ENCODE peak calls at places on chromosomes 1 and 21, in six cellular contexts. Y is PC-3, T is astrocyte, V is MM.1S, P is mammary epithelial cell, F is neural progenitor cell. H is an unnamed sample.
A peak's percentile ranks its signal among the peaks of the same experiment; 100 is the strongest.

GRCh38 chr1:107669996-107670395 is 295.0 kb downstream of the VAV3 start:
- DNase-seq in F (no peak), P (peak; percentile 68), T (peak; percentile 59), Y (peak; percentile 68), V (no peak), H (no peak)

GRCh38 chr1:22470227-22470626 is 18.6 kb downstream of the ZBTB40 start:
- DNase-seq in P (no peak), Y (no peak), F (no peak), V (no peak), T (no peak), H (no peak)

GRCh38 chr1:43044572-43045361 is 86.1 kb upstream of the SLC2A1 start:
- DNase-seq in P (no peak), V (no peak), F (no peak), T (no peak), Y (no peak), H (no peak)

GRCh38 chr1:113943028-113943811 is 14.1 kb downstream of the HIPK1 start:
- DNase-seq in V (no peak), Y (no peak), P (no peak), T (no peak), F (no peak), H (no peak)

GRCh38 chr1:180948357-180948756 is 35.7 kb downstream of the KIAA1614 start:
- DNase-seq in V (no peak), Y (no peak), P (no peak), F (no peak), T (no peak), H (no peak)

GRCh38 chr1:20792177-20792576 is 5.1 kb upstream of the HP1BP3 start:
- DNase-seq in P (no peak), F (no peak), V (no peak), Y (no peak), T (peak; percentile 91), H (no peak)

GRCh38 chr1:246304468-246305259 is 202.4 kb downstream of the SMYD3 start:
- DNase-seq in P (no peak), Y (no peak), V (no peak), T (no peak), F (no peak), H (no peak)

GRCh38 chr1:30064547-30064946 is 658.8 kb downstream of the MATN1 start:
- DNase-seq in T (no peak), F (no peak), Y (no peak), P (no peak), V (no peak), H (no peak)

GRCh38 chr1:66480162-66480561 is 53.8 kb upstream of the SGIP1 start:
- DNase-seq in F (no peak), T (no peak), V (no peak), Y (no peak), P (no peak), H (no peak)

GRCh38 chr1:64215576-64215975 is 12.2 kb downstream of the UBE2U start:
- DNase-seq in T (peak; percentile 21), F (no peak), P (no peak), Y (no peak), V (no peak), H (no peak)

GRCh38 chr1:228081144-228081543 is 1.4 kb upstream of the ARF1 start:
- DNase-seq in P (no peak), Y (no peak), F (no peak), T (no peak), V (no peak), H (no peak)

GRCh38 chr1:39573736-39574624 is 2.6 kb downstream of the PABPC4 start:
- DNase-seq in F (no peak), Y (peak; percentile 39), T (peak; percentile 67), P (peak; percentile 7), V (no peak), H (no peak)

GRCh38 chr1:44784094-44785026 is 3.6 kb downstream of the BEST4 start:
- DNase-seq in V (no peak), F (peak; percentile 78), P (peak; percentile 49), T (no peak), Y (no peak), H (no peak)

GRCh38 chr1:230807029-230807428 is 59.8 kb downstream of the CAPN9 start:
- DNase-seq in V (no peak), F (no peak), P (no peak), Y (no peak), T (no peak), H (no peak)

GRCh38 chr1:24541711-24542346 is 14.1 kb upstream of the NCMAP start:
- DNase-seq in Y (no peak), T (no peak), V (no peak), P (no peak), F (peak; percentile 53), H (peak; percentile 19)

GRCh38 chr1:69791311-69791710 is 223.6 kb downstream of the LRRC7 start:
- DNase-seq in Y (no peak), V (no peak), T (peak; percentile 1), P (no peak), F (no peak), H (no peak)

GRCh38 chr1:12448746-12449177 is 169.2 kb downstream of the DHRS3 start:
- DNase-seq in P (no peak), T (peak; percentile 69), Y (no peak), F (no peak), V (peak; percentile 65), H (no peak)

GRCh38 chr21:24759348-24760118 is 847.7 kb downstream of the MRPL39 start:
- DNase-seq in P (no peak), Y (peak; percentile 40), F (no peak), V (no peak), T (no peak), H (no peak)

GRCh38 chr1:14516974-14517812 is 81.3 kb upstream of the KAZN start:
- DNase-seq in T (peak; percentile 97), Y (peak; percentile 96), F (no peak), V (no peak), P (peak; percentile 78), H (no peak)

GRCh38 chr1:44390277-44390676 is 14.8 kb upstream of the RNF220 start:
- DNase-seq in V (no peak), Y (peak; percentile 81), T (peak; percentile 93), P (peak; percentile 55), F (no peak), H (no peak)

GRCh38 chr1:206674745-206675175 is 9.9 kb upstream of the MAPKAPK2 start:
- DNase-seq in P (peak; percentile 95), V (no peak), F (no peak), T (peak; percentile 100), Y (peak; percentile 100), H (no peak)
- H3K9ac ChIP-seq in P (peak overlapping the region; percentile 19), V (no peak overlapping the region), F (no peak overlapping the region), T (peak overlapping the region; percentile 45), Y (peak overlapping the region; percentile 6), H (no peak overlapping the region)

DNA sequence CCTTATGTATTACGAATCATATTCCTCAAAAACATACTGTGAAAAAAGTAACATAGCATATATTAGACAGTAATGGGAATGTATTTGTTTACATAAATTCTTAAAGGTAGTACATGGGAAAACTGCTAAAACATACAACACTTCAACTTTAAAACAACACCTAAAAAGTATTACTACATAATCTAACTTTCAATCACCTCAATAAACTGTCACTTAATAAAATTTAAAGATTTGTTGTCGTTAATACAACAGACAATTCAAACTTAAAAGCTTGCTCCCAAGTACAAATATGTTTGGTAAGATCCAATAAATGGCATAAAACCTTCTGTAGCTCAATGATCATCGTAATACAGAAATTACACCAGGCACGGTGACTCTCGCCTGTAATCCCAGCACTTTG is 3.7 kb downstream of the ARID4B start:
- DNase-seq in V (no peak), T (no peak), F (no peak), P (no peak), Y (no peak), H (no peak)
- H3K27ac ChIP-seq in V (no peak overlapping the region), T (no peak overlapping the region), F (no peak overlapping the region), P (no peak overlapping the region), Y (no peak overlapping the region), H (peak overlapping the region; percentile 64)

GRCh38 chr21:15023782-15024181 is 41.0 kb downstream of the NRIP1 start:
- DNase-seq in P (no peak), T (no peak), Y (no peak), F (no peak), V (no peak), H (no peak)

GRCh38 chr21:15020797-15021196 is 44.0 kb downstream of the NRIP1 start:
- DNase-seq in F (no peak), T (no peak), P (no peak), V (no peak), Y (no peak), H (no peak)

GRCh38 chr21:15027056-15027455 is 37.7 kb downstream of the NRIP1 start:
- DNase-seq in P (no peak), T (no peak), V (no peak), F (no peak), Y (no peak), H (no peak)

GRCh38 chr21:15026370-15026769 is 38.4 kb downstream of the NRIP1 start:
- DNase-seq in V (no peak), F (no peak), Y (no peak), P (no peak), T (no peak), H (no peak)

DNA sequence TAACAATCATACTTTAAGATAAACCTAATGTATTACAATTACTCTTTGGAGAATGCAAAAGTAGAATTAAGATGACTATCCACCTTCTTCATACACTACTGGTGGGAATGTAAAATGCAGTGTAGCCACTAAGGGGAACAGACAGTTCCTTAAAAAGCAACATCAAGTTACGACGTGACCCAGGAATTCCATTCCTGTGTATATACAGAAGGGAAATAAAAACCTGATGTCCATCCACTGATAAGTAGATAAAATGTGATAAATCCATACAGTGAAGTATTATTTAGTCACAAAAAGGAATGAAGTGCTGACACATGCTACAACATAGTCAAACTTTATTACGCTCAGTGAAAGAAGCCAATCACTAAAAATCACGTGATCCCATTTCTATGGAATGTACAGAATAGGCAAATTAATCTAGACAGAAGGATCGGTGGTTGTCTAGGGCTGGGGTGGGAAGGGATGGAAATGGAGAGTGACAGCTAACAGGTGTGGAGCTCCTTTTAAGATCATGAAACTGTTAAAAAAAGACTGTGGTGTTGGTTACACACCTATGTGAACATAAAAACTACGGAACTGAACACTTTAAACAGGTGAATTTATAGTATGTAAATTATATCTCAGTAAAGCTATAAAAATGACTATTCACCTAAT is 42.1 kb downstream of the NRIP1 start:
- DNase-seq in Y (no peak), F (no peak), V (no peak), T (no peak), P (no peak), H (no peak)
- H3K79me2 ChIP-seq in Y (peaks cover 100% of the 10 kb centered on the region), F (peaks cover 85% of the 10 kb centered on the region), V (no peaks in the 10 kb centered on the region), T (peaks cover 100% of the 10 kb centered on the region), P (peaks cover 98% of the 10 kb centered on the region), H (peaks cover 91% of the 10 kb centered on the region)

DNA sequence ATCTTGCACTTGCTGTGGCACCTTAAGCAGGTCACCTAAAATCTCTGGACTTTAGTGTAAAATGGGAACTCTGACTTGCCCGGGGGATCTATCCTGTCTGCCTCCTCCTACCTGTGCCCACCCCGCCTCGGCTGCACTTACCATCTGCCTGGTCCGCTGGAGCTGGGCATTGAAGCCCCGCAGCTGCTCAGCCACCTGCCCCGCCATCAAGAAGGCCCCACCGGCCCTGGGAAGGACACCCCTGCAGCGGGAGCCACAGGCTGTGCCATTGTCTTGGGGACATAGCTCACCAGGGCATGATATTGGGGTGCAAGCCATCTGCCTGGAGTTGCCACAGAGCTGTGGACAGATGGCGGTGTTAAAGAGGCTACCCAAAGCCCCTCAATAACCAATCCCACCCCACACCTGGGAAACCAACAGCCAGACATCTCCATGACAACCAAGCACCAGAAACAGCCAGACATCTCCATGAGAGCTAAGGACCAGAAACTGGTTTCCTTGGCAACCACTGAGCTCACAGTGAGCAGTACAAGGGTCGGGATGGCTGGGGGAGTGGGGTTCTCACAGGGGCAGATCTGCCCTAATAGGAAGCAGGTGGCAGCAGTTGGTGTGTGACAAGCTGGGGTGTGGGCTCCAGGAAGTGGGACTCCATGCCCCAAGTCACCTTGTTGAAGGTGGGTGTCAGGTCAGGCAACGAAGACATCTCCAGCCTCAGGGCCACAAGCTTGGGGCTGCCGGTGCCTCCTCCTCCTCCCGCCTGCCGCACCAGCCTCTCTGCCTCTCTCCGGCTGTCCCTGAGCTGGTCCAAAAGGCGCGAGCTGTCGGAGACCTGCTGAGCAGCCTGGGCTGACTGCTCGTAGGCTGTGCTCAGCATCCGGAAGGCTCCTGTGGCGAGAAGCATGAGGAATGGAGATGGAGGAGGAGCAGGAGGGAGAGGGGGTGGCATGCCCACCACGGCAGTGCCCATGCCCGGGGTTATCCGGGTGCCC is 29.1 kb downstream of the LAMB3 start:
- DNase-seq in F (peak; percentile 10), V (no peak), T (no peak), P (no peak), Y (no peak), H (no peak)
- H3K9ac ChIP-seq in F (no peak overlapping the region), V (no peak overlapping the region), T (no peak overlapping the region), P (no peak overlapping the region), Y (no peak overlapping the region), H (no peak overlapping the region)

H was measured in DND-41.